ENCODE peak calls at places on chromosomes 6 and 20, in six cellular contexts. V, Q, S, F, O and Z are unnamed samples.

GRCh38 chr6:20906938-20907337 is 372.7 kb downstream of the CDKAL1 start:
- DNase-seq in V (no peak), Q (no peak), S (peak; percentile 84), F (no peak), O (no peak), Z (no peak)

GRCh38 chr20:52035498-52035897 is 156.1 kb downstream of the ZFP64 start:
- DNase-seq in V (no peak), Q (no peak), S (no peak), F (no peak), O (no peak), Z (no peak)

GRCh38 chr20:32685541-32686529 is 12.1 kb upstream of the C20orf203 start:
- DNase-seq in V (peak; percentile 82), Q (no peak), S (peak; percentile 96), F (no peak), O (no peak), Z (peak; percentile 56)

GRCh38 chr20:23659989-23660837 is 22.5 kb upstream of the CST3 start:
- DNase-seq in V (no peak), Q (no peak), S (no peak), F (no peak), O (no peak), Z (no peak)

GRCh38 chr20:16707674-16708073 is 22.2 kb upstream of the SNRPB2 start:
- DNase-seq in V (no peak), Q (no peak), S (no peak), F (no peak), O (no peak), Z (no peak)

GRCh38 chr6:106974337-106974998 is at the start of gene CD24:
- DNase-seq in V (no peak), Q (no peak), S (no peak), F (no peak), O (no peak), Z (peak; percentile 89)

GRCh38 chr20:34375977-34376430 is 12.9 kb downstream of the ITCH start:
- DNase-seq in V (no peak), Q (no peak), S (no peak), F (no peak), O (no peak), Z (no peak)

GRCh38 chr6:119311514-119312142 is 37.9 kb downstream of the MAN1A1 start:
- DNase-seq in V (no peak), Q (no peak), S (no peak), F (no peak), O (no peak), Z (peak; percentile 80)

GRCh38 chr6:53792016-53792415 is 2.8 kb upstream of the LRRC1 start:
- DNase-seq in V (no peak), Q (no peak), S (no peak), F (no peak), O (no peak), Z (no peak)